ENCODE peak calls at places on chromosomes 5 and 9, in ten cellular contexts. A is RWPE1; O is endodermal cell; G is sigmoid colon; C is GM20000; P is testis; S is right atrium auricular region; F is fibroblast of mammary gland; N is fibroblast of lung; H is activated CD8-positive, alpha-beta T cell treated with anti-CD3 and anti-CD28 coated beads for 36 hours. U is an unnamed sample.

GRCh38 chr5:15501057-15501791 is 1.2 kb downstream of the FBXL7 start:
- DNase-seq in A (no peak), O (peak; percentile 86), G (peak; percentile 77), C (peak; percentile 27), P (peak; percentile 73), S (peak; percentile 69), F (peak; percentile 72), N (peak; percentile 91), H (no peak), U (no peak)

GRCh38 chr9:104907278-104907951 is 20.5 kb downstream of the ABCA1 start:
- DNase-seq in A (peak; percentile 64), O (peak; percentile 25), G (peak; percentile 73), C (no peak), P (no peak), S (no peak), F (peak; percentile 95), N (peak; percentile 94), H (no peak), U (no peak)

GRCh38 chr5:134273642-134274361 is 47.9 kb upstream of the PPP2CA start:
- DNase-seq in A (peak; percentile 30), O (no peak), G (no peak), C (no peak), P (no peak), S (no peak), F (no peak), N (no peak), H (no peak), U (no peak)

GRCh38 chr5:139639619-139640431 is 8.3 kb upstream of the CXXC5 start:
- DNase-seq in A (no peak), O (peak; percentile 52), G (peak; percentile 76), C (peak; percentile 3), P (peak; percentile 29), S (peak; percentile 59), F (peak; percentile 43), N (no peak), H (no peak), U (no peak)

GRCh38 chr5:74641014-74641777 is 668 bp upstream of the ENC1 start:
- DNase-seq in A (peak; percentile 70), O (peak; percentile 90), G (peak; percentile 81), C (peak; percentile 34), P (peak; percentile 90), S (peak; percentile 81), F (peak; percentile 73), N (peak; percentile 86), H (peak; percentile 54), U (peak; percentile 29)

GRCh38 chr9:136051568-136052432 is 43.3 kb downstream of the NACC2 start:
- DNase-seq in A (peak; percentile 98), O (peak; percentile 87), G (peak; percentile 89), C (peak; percentile 29), P (peak; percentile 43), S (peak; percentile 66), F (peak; percentile 87), N (peak; percentile 93), H (peak; percentile 44), U (peak; percentile 43)

GRCh38 chr9:127053057-127053821 is 69.2 kb downstream of the ANGPTL2 start:
- DNase-seq in A (no peak), O (peak; percentile 13), G (no peak), C (no peak), P (no peak), S (peak; percentile 54), F (no peak), N (no peak), H (no peak), U (no peak)

GRCh38 chr5:34524123-34524522 is 132.0 kb upstream of the RAI14 start:
- DNase-seq in A (peak; percentile 37), O (no peak), G (no peak), C (no peak), P (no peak), S (no peak), F (peak; percentile 91), N (peak; percentile 76), H (no peak), U (no peak)

GRCh38 chr5:405421-405820 is 37.6 kb upstream of the EXOC3 start:
- DNase-seq in A (no peak), O (no peak), G (peak; percentile 33), C (no peak), P (no peak), S (no peak), F (no peak), N (no peak), H (no peak), U (no peak)

GRCh38 chr5:406041-406440 is 36.9 kb upstream of the EXOC3 start:
- DNase-seq in A (no peak), O (no peak), G (peak; percentile 25), C (no peak), P (no peak), S (no peak), F (no peak), N (no peak), H (no peak), U (no peak)

GRCh38 chr5:404666-405241 is 38.2 kb upstream of the EXOC3 start:
- DNase-seq in A (no peak), O (no peak), G (peak; percentile 29), C (no peak), P (no peak), S (peak; percentile 51), F (no peak), N (no peak), H (no peak), U (no peak)

GRCh38 chr5:402615-403359 is 40.2 kb upstream of the EXOC3 start:
- DNase-seq in A (no peak), O (no peak), G (peak; percentile 53), C (peak; percentile 74), P (no peak), S (peak; percentile 53), F (no peak), N (peak; percentile 61), H (peak; percentile 67), U (peak; percentile 80)

GRCh38 chr5:403995-404394 is 39.0 kb upstream of the EXOC3 start:
- DNase-seq in A (no peak), O (no peak), G (peak; percentile 28), C (no peak), P (no peak), S (peak; percentile 57), F (no peak), N (no peak), H (no peak), U (no peak)
- TF ChIP-seq CTCF in A (no peak), O (no peak), G (no peak), C (no peak), P (no peak), S (no peak), F (no peak), N (no peak), H (no peak), U (no peak)

DNA sequence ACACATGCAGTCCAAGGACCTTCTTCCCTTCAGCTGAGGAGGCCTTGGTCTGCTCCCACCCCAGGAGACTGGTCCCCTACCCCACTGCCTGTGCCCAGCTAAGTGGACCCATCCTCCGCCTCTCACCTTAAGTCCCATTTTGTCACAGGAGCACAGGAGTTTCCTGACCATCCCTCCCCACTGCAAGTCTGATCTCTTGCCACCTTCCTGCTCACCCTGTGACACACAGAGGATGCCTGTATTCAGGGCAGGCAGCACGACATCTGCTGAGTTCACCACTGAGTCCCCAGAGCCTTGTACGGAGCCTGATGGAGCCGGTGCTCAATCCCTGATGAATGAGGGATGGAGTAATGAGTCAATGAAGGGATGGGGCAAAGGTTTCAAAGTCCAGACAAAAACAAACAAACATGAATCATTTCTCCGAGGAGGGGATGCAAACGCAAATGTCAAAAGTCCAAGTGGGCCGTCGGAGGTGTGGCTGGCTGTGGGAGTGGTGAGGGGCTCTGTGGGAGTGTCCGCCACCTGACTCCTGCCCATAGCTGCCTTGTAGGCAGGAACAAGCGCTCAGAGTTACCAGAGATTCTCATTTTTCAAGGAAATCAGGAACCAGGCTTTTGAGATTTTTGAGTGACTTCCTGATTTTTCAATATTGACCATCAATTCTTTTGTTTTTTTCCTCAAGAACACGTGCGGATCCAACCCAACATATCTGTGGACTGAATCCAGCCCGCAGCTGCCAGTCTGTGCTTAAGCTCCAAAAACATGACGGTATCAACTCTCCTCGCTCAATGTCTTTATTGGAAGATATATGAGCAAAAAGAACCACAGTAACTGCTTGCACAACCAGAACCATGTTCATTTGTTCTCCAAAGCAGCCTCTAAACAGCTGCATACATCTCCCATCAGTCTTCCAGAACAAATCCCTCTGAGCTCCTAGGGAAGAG is 4.4 kb downstream of the RAPGEF1 start:
- DNase-seq in A (no peak), O (no peak), G (no peak), C (no peak), P (no peak), S (no peak), F (peak; percentile 66), N (peak; percentile 34), H (no peak), U (no peak)
- TF ChIP-seq CTCF in A (no peak), O (no peak), G (no peak), C (no peak), P (no peak), S (no peak), F (no peak), N (no peak), H (no peak), U (no peak)

DNA sequence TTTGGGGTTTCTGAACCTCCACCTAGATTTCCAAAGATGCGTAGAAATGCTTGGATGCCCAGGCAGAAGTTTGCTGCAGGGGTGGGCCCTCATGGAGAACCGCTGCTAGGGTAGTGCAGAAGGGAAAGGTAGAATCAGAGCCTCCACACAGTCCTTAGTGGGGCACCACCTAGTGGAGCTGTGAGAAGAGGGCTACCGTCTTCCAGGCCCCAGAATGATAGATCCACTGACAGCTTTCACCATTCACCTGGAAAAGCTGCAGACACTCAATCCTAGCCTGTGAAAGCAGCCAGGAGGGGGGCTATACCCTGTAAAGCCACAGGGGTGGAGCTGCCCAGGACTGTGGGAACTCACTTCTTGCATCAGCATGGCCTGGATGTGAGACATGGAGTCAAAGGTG is 13.3 kb upstream of the HSDL2 start:
- DNase-seq in A (no peak), O (peak; percentile 71), G (no peak), C (no peak), P (no peak), S (no peak), F (no peak), N (no peak), H (no peak), U (no peak)
- TF ChIP-seq CTCF in A (no peak), O (peak; percentile 63), G (no peak), C (no peak), P (no peak), S (no peak), F (peak; percentile 7), N (no peak), H (no peak), U (no peak)

DNA sequence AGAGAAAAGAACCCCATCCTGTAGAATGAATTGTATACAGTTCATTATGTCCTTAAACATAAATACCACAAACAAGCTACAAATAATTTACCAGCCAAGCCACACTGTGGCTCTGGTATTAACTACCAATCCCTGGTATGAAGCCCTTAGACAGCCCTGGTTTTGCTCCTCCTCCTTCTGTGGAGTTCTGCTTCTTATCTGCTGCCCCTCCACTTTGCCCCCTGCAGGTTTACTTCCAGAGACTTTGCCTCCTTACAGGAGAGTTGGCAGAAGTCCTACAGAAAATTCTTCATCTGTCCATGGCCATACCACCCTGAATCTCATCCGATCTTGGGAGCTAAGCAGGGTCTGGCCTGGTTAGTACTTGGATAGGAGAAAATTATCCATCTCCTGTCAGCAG is 219.8 kb downstream of the ACTL7B start:
- DNase-seq in A (no peak), O (peak; percentile 77), G (no peak), C (no peak), P (no peak), S (no peak), F (no peak), N (no peak), H (no peak), U (no peak)
- TF ChIP-seq CTCF in A (no peak), O (peak; percentile 65), G (no peak), C (no peak), P (no peak), S (no peak), F (no peak), N (no peak), H (no peak), U (no peak)

GRCh38 chr5:95142145-95142544 is 142.7 kb downstream of the MCTP1 start:
- DNase-seq in A (no peak), O (no peak), G (no peak), C (no peak), P (no peak), S (no peak), F (no peak), N (no peak), H (no peak), U (no peak)
- TF ChIP-seq CTCF in A (no peak), O (no peak), G (no peak), C (no peak), P (no peak), S (no peak), F (no peak), N (no peak), H (no peak), U (no peak)